ENCODE peak calls at places on chromosomes 3 and 15, in four cellular contexts. D, K, X and C are unnamed samples.

GRCh38 chr15:90202929-90203328 is 1.8 kb downstream of the SEMA4B start:
- DNase-seq in D (no peak), K (no peak), X (no peak), C (no peak)

GRCh38 chr3:108322352-108322751 is 26.0 kb downstream of the HHLA2 start:
- DNase-seq in D (peak), K (no peak), X (no peak), C (peak)

GRCh38 chr3:135348698-135349097 is 553.6 kb downstream of the EPHB1 start:
- DNase-seq in D (no peak), K (no peak), X (no peak), C (no peak)

GRCh38 chr15:90201150-90201943 is at the start of gene SEMA4B:
- DNase-seq in D (peak), K (peak), X (peak), C (peak)

GRCh38 chr15:74768771-74769342 is 13.0 kb upstream of the CSK start:
- DNase-seq in D (peak), K (peak), X (peak), C (peak)

GRCh38 chr3:194183271-194183670 is 47.3 kb downstream of the HES1 start:
- DNase-seq in D (no peak), K (no peak), X (no peak), C (no peak)

GRCh38 chr3:189727898-189728297 is 96.7 kb downstream of the TP63 start:
- DNase-seq in D (no peak), K (no peak), X (peak), C (no peak)

GRCh38 chr15:26102988-26103387 is 239.9 kb upstream of the ATP10A start:
- DNase-seq in D (no peak), K (no peak), X (peak), C (no peak)

GRCh38 chr15:51181221-51181620 is 86.5 kb upstream of the TNFAIP8L3 start:
- DNase-seq in D (no peak), K (no peak), X (no peak), C (no peak)

GRCh38 chr15:98648654-98649537 is 557 bp downstream of the IGF1R start:
- DNase-seq in D (peak), K (peak), X (peak), C (peak)

GRCh38 chr3:27253831-27254230 is 115.4 kb downstream of the NEK10 start:
- DNase-seq in D (peak), K (peak), X (peak), C (peak)

GRCh38 chr3:139534992-139535879 is 4.3 kb downstream of the RBP1 start:
- DNase-seq in D (no peak), K (no peak), X (peak), C (peak)

GRCh38 chr3:50160561-50160983 is 5.4 kb downstream of the SEMA3F start:
- DNase-seq in D (no peak), K (no peak), X (no peak), C (no peak)

GRCh38 chr3:8723612-8724011 is 10.0 kb upstream of the CAV3 start:
- DNase-seq in D (no peak), K (no peak), X (no peak), C (no peak)

GRCh38 chr15:44550256-44550655 is 13.3 kb downstream of the EIF3J start:
- DNase-seq in D (no peak), K (peak), X (peak), C (peak)

GRCh38 chr3:152123457-152123856 is 145.3 kb upstream of the MBNL1 start:
- DNase-seq in D (no peak), K (no peak), X (peak), C (no peak)

GRCh38 chr3:143402602-143403001 is 283.0 kb downstream of the CHST2 start:
- DNase-seq in D (no peak), K (no peak), X (no peak), C (no peak)

GRCh38 chr3:193114431-193115340 is 126.3 kb upstream of the PLAAT1 start:
- DNase-seq in D (no peak), K (no peak), X (no peak), C (no peak)

GRCh38 chr15:67366904-67367303 is 112.3 kb downstream of the IQCH start:
- DNase-seq in D (no peak), K (no peak), X (no peak), C (no peak)

GRCh38 chr3:61855211-61855610 is 293.8 kb downstream of the PTPRG start:
- DNase-seq in D (no peak), K (peak), X (no peak), C (no peak)

GRCh38 chr3:104952587-104952986 is 414.1 kb upstream of the ALCAM start:
- DNase-seq in D (no peak), K (peak), X (peak), C (peak)

GRCh38 chr15:55372701-55373440 is 35.3 kb downstream of the CCPG1 start:
- DNase-seq in D (no peak), K (no peak), X (no peak), C (no peak)

GRCh38 chr3:152385761-152386160 is 117.0 kb downstream of the MBNL1 start:
- DNase-seq in D (no peak), K (peak), X (peak), C (peak)

GRCh38 chr3:52248816-52249547 is 3.4 kb downstream of the PPM1M start:
- DNase-seq in D (no peak), K (no peak), X (no peak), C (no peak)

GRCh38 chr3:123909785-123910184 is 25.7 kb upstream of the MYLK start:
- DNase-seq in D (no peak), K (no peak), X (no peak), C (no peak)

GRCh38 chr3:136957751-136958288 is at the start of gene IL20RB:
- DNase-seq in D (no peak), K (peak), X (peak), C (peak)

GRCh38 chr3:134161817-134162396 is 88.8 kb downstream of the RYK start:
- DNase-seq in D (no peak), K (no peak), X (no peak), C (no peak)

GRCh38 chr3:23743141-23743784 is 62.5 kb upstream of the UBE2E1 start:
- DNase-seq in D (no peak), K (no peak), X (no peak), C (no peak)

GRCh38 chr15:82810061-82810862 is 834 bp downstream of the WHAMM start:
- DNase-seq in D (peak), K (no peak), X (peak), C (peak)

GRCh38 chr3:76131396-76132153 is 346.2 kb upstream of the ZNF717 start:
- DNase-seq in D (no peak), K (peak), X (peak), C (peak)

GRCh38 chr15:98754283-98755022 is 106.1 kb downstream of the IGF1R start:
- DNase-seq in D (no peak), K (no peak), X (peak), C (peak)

GRCh38 chr3:153463895-153464294 is 301.9 kb downstream of the RAP2B start:
- DNase-seq in D (no peak), K (no peak), X (no peak), C (no peak)

GRCh38 chr15:64525828-64526530 is 65.6 kb downstream of the ZNF609 start:
- DNase-seq in D (no peak), K (no peak), X (peak), C (no peak)

GRCh38 chr3:792651-793050 is 300.2 kb upstream of the CNTN6 start:
- DNase-seq in D (no peak), K (no peak), X (no peak), C (peak)

GRCh38 chr15:71476823-71477222 is 333.5 kb upstream of the NR2E3 start:
- DNase-seq in D (no peak), K (no peak), X (no peak), C (no peak)